ENCODE peak calls at places on chromosomes 16 and 17, in five cellular contexts. One of them, this sample, is unnamed.

GRCh38 chr17:64420143-64420670 is 28.7 kb upstream of the MILR1 start:
- DNase-seq in fibroblast of mammary gland: peak; percentile 90
- DNase-seq in mesendoderm: peak; percentile 76
- DNase-seq in body of pancreas: no peak
- DNase-seq in NB4: peak; percentile 79
- DNase-seq in this sample: peak; percentile 79

GRCh38 chr16:35868630-35869029 is 2409.2 kb downstream of the TP53TG3F start:
- DNase-seq in fibroblast of mammary gland: no peak
- DNase-seq in body of pancreas: no peak
- DNase-seq in mesendoderm: no peak
- DNase-seq in NB4: no peak
- DNase-seq in this sample: no peak

GRCh38 chr17:79941088-79942010 is 94.3 kb downstream of the TBC1D16 start:
- DNase-seq in mesendoderm: no peak
- DNase-seq in body of pancreas: no peak
- DNase-seq in NB4: no peak
- DNase-seq in fibroblast of mammary gland: no peak
- DNase-seq in this sample: no peak

GRCh38 chr16:1102921-1103648 is 7.0 kb upstream of the C1QTNF8 start:
- DNase-seq in mesendoderm: peak; percentile 43
- DNase-seq in body of pancreas: peak; percentile 74
- DNase-seq in fibroblast of mammary gland: peak; percentile 2
- DNase-seq in NB4: peak; percentile 48
- DNase-seq in this sample: peak; percentile 54

GRCh38 chr17:692116-692515 is 22.5 kb downstream of the VPS53 start:
- DNase-seq in mesendoderm: no peak
- DNase-seq in body of pancreas: no peak
- DNase-seq in NB4: no peak
- DNase-seq in fibroblast of mammary gland: peak; percentile 77
- DNase-seq in this sample: no peak

GRCh38 chr16:78689031-78689430 is 589.6 kb downstream of the WWOX start:
- DNase-seq in fibroblast of mammary gland: peak; percentile 95
- DNase-seq in body of pancreas: no peak
- DNase-seq in NB4: no peak
- DNase-seq in mesendoderm: no peak
- DNase-seq in this sample: no peak

GRCh38 chr16:10153993-10154788 is 28.0 kb downstream of the GRIN2A start:
- DNase-seq in body of pancreas: no peak
- DNase-seq in fibroblast of mammary gland: no peak
- DNase-seq in mesendoderm: no peak
- DNase-seq in NB4: no peak
- DNase-seq in this sample: no peak

GRCh38 chr17:50426814-50427787 is 1.1 kb downstream of the ACSF2 start:
- DNase-seq in NB4: peak; percentile 56
- DNase-seq in fibroblast of mammary gland: peak; percentile 14
- DNase-seq in mesendoderm: peak; percentile 65
- DNase-seq in body of pancreas: no peak
- DNase-seq in this sample: peak; percentile 55

GRCh38 chr17:79626156-79626890 is 15.5 kb upstream of the RBFOX3 start:
- DNase-seq in NB4: no peak
- DNase-seq in body of pancreas: peak; percentile 1
- DNase-seq in mesendoderm: no peak
- DNase-seq in fibroblast of mammary gland: no peak
- DNase-seq in this sample: no peak

GRCh38 chr17:73657473-73658116 is 13.3 kb upstream of the SDK2 start:
- DNase-seq in mesendoderm: peak; percentile 84
- DNase-seq in NB4: peak; percentile 40
- DNase-seq in fibroblast of mammary gland: peak; percentile 54
- DNase-seq in body of pancreas: peak; percentile 58
- DNase-seq in this sample: no peak

GRCh38 chr17:2337811-2338657 is 733 bp downstream of the SGSM2 start:
- DNase-seq in fibroblast of mammary gland: peak; percentile 26
- DNase-seq in mesendoderm: peak; percentile 62
- DNase-seq in NB4: peak; percentile 68
- DNase-seq in body of pancreas: peak; percentile 65
- DNase-seq in this sample: peak; percentile 54

GRCh38 chr17:45341389-45342158 is 24.8 kb upstream of the MAP3K14 start:
- DNase-seq in body of pancreas: no peak
- DNase-seq in fibroblast of mammary gland: peak; percentile 99
- DNase-seq in NB4: peak; percentile 33
- DNase-seq in mesendoderm: peak; percentile 97
- DNase-seq in this sample: no peak

DNA sequence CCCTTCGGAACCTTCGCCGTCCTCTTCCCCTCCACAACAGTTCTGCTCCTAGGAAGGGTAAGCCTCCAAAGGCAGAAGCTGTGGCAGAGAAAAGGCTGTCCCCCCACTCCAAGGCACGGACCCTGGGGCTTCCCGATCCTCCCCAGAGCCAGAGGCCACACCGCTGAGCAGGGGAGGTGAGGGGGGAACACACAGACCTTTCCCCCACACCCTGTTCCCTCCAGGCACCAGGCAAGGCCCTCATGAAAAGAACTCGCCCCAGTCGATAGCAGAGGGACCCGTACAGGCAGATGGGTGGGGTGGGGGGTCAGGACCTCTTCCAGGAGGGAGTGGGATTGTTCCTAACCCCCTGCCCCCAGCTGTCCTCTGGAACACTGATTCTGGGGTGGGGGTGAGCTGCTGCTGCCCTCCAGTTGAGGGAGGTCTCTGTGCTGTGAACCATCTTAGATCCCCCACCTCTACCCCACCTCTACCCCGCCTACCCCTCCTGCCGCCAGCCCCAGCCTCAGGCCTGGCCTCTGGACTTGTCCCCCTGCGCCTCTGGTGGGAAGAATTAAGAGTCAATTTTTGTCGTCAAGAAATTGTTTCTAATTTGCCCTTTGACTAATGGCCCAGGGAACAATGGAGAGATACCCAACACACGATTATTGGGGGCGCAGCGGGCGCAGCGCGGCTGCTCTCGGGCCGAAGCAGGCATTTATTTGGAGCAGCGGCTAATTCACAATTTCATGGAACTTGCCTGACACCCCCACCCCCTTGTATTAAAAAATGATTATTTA is 4.6 kb upstream of the BAHCC1 start:
- DNase-seq in fibroblast of mammary gland: no peak
- DNase-seq in NB4: no peak
- DNase-seq in mesendoderm: peak; percentile 47
- DNase-seq in body of pancreas: no peak
- DNase-seq in this sample: no peak
- H3K4me3 ChIP-seq in fibroblast of mammary gland: no peak overlapping the region
- H3K4me3 ChIP-seq in NB4: no peak overlapping the region
- H3K4me3 ChIP-seq in mesendoderm: no peak overlapping the region
- H3K4me3 ChIP-seq in body of pancreas: no peak overlapping the region
- H3K4me3 ChIP-seq in this sample: no peak overlapping the region

GRCh38 chr16:49640606-49641005 is 215.3 kb downstream of the ZNF423 start:
- DNase-seq in NB4: no peak
- DNase-seq in fibroblast of mammary gland: no peak
- DNase-seq in body of pancreas: no peak
- DNase-seq in mesendoderm: no peak
- DNase-seq in this sample: no peak

GRCh38 chr16:49637933-49638695 is 217.8 kb downstream of the ZNF423 start:
- DNase-seq in fibroblast of mammary gland: no peak
- DNase-seq in NB4: no peak
- DNase-seq in body of pancreas: no peak
- DNase-seq in mesendoderm: no peak
- DNase-seq in this sample: no peak

GRCh38 chr16:49639739-49640388 is 216.0 kb downstream of the ZNF423 start:
- DNase-seq in mesendoderm: peak; percentile 37
- DNase-seq in body of pancreas: no peak
- DNase-seq in NB4: no peak
- DNase-seq in fibroblast of mammary gland: peak; percentile 62
- DNase-seq in this sample: no peak

GRCh38 chr16:49637511-49637910 is 218.4 kb downstream of the ZNF423 start:
- DNase-seq in body of pancreas: no peak
- DNase-seq in mesendoderm: no peak
- DNase-seq in NB4: no peak
- DNase-seq in fibroblast of mammary gland: no peak
- DNase-seq in this sample: no peak

DNA sequence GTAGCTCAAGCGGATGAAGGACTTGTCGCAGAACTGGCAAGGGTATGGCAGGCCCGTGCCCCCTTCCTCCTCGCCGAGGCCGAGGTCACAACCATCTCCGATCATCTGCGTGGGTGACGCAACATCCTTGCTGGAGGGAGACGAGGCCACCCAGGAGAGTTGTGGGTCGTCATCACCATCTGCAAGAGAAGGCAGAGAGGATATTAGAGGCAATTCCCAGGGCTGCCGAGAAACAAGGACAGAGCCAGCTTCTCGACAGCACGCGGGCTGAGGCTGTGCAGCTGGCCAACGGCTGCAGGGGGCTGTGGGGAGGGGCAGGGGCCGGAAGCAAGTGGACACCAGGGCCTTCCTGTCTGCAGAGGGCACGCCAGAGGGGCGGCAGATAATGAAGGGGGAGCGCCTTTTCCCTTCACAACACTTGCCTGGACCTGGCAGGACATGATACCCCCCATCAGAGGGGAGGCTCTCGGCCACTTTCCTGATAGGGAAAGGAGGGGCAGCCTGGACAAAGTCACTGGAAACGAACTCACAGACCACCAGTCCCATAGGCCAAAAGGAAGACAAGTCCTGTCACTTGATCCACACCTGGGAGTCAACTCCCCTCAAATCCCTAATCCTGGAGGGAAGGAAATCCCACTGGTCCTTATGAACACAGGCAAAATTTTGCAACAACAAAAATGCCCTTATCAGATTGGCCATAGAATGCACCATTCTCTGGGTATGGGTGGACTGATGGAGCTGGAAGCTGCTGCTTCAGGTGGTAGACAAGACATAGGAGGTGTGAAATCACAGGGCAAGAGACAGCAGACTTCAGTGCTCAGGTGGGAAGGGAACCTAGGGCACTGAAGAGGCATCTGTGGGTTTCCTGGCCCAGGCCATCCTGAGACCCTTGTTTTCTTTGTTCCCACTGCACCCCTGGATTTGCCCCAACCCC is 216.9 kb downstream of the ZNF423 start:
- DNase-seq in fibroblast of mammary gland: no peak
- DNase-seq in body of pancreas: no peak
- DNase-seq in mesendoderm: no peak
- DNase-seq in NB4: peak; percentile 58
- DNase-seq in this sample: no peak
- H3K4me3 ChIP-seq in fibroblast of mammary gland: no peak overlapping the region
- H3K4me3 ChIP-seq in body of pancreas: no peak overlapping the region
- H3K4me3 ChIP-seq in mesendoderm: no peak overlapping the region
- H3K4me3 ChIP-seq in NB4: no peak overlapping the region
- H3K4me3 ChIP-seq in this sample: no peak overlapping the region

DNA sequence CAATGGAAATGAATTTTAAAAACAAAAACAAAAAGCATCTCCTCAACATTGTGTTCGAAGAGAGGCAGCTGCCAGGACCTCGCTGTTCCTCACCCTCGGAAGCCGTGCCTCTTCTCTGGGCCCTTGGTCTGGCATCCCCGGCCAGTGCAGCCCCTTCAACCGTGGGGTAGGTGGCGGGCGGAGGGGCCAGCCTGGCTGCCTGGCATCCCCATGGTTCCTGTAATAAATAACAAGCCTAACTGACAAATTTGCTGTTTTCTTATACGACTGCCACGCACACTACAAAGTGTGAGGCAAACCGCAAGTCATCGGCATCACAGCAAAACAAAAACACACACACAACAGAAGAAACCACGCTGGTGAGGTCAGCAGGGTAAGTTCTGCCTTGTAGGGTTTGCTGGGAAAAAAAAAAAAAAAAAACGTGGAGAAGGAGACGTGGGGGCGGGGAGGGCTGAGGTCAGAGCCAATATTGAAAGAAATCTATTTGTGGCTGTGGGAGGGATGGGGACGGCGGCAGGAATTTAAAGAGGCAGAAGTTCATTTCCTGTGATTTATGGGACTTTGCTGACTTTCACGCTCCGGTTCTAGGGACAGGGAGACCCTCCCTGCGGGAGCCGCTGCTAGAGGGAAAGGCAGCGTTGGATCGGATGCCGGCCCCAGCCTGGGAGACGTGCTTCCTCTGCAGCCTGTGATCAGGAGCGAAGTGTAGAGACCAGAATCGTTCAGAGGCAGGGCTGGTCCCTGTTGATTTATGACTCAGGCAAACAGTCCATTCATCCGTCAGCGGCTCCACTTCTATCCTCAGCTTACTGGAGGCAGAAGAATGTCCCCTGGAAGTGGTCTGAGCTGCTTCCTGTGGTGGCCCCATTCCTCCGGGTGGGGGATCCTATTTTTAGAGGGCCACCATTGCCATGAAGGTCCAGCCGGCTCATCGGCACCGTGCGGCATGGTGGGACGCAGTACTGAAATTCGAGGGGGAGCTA is 162.8 kb downstream of the FOXL1 start:
- DNase-seq in fibroblast of mammary gland: peak; percentile 94
- DNase-seq in NB4: peak; percentile 28
- DNase-seq in mesendoderm: peak; percentile 86
- DNase-seq in body of pancreas: no peak
- DNase-seq in this sample: no peak
- H3K4me3 ChIP-seq in fibroblast of mammary gland: peak overlapping the region; percentile 47
- H3K4me3 ChIP-seq in NB4: no peak overlapping the region
- H3K4me3 ChIP-seq in mesendoderm: no peak overlapping the region
- H3K4me3 ChIP-seq in body of pancreas: no peak overlapping the region
- H3K4me3 ChIP-seq in this sample: no peak overlapping the region

GRCh38 chr17:7580631-7581554 is 1.5 kb downstream of the CD68 start:
- DNase-seq in mesendoderm: no peak
- DNase-seq in NB4: no peak
- DNase-seq in body of pancreas: no peak
- DNase-seq in fibroblast of mammary gland: no peak
- DNase-seq in this sample: peak; percentile 11

GRCh38 chr17:7577327-7578199 is 1.9 kb upstream of the CD68 start:
- DNase-seq in fibroblast of mammary gland: no peak
- DNase-seq in mesendoderm: no peak
- DNase-seq in NB4: no peak
- DNase-seq in body of pancreas: no peak
- DNase-seq in this sample: no peak

GRCh38 chr17:7582401-7583252 is 1.0 kb upstream of the MPDU1 start:
- DNase-seq in fibroblast of mammary gland: no peak
- DNase-seq in body of pancreas: peak; percentile 36
- DNase-seq in NB4: no peak
- DNase-seq in mesendoderm: no peak
- DNase-seq in this sample: no peak

GRCh38 chr17:7579001-7579838 is at the start of gene CD68:
- DNase-seq in NB4: peak; percentile 94
- DNase-seq in fibroblast of mammary gland: peak; percentile 98
- DNase-seq in mesendoderm: peak; percentile 93
- DNase-seq in body of pancreas: peak; percentile 53
- DNase-seq in this sample: peak; percentile 90

DNA sequence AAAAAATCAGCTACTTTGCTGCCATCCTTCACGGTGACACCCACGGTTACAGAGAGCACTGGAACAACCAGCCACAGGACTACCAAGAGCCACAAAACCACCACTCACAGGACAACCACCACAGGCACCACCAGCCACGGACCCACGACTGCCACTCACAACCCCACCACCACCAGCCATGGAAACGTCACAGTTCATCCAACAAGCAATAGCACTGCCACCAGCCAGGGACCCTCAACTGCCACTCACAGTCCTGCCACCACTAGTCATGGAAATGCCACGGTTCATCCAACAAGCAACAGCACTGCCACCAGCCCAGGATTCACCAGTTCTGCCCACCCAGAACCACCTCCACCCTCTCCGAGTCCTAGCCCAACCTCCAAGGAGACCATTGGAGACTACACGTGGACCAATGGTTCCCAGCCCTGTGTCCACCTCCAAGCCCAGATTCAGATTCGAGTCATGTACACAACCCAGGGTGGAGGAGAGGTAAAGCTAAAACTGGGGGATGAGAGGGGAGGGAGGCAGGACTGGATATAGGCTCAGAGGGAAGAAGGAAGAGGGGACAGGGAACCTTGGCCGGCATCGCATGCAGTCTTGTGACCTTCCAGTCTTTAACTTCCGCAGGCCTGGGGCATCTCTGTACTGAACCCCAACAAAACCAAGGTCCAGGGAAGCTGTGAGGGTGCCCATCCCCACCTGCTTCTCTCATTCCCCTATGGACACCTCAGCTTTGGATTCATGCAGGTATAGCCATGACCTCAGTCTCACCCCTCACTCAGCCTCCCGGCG is 597 bp downstream of the CD68 start:
- DNase-seq in mesendoderm: no peak
- DNase-seq in fibroblast of mammary gland: no peak
- DNase-seq in NB4: no peak
- DNase-seq in body of pancreas: no peak
- DNase-seq in this sample: no peak
- H3K4me3 ChIP-seq in mesendoderm: no peak overlapping the region
- H3K4me3 ChIP-seq in fibroblast of mammary gland: peak overlapping the region; percentile 25
- H3K4me3 ChIP-seq in NB4: peak overlapping the region; percentile 46
- H3K4me3 ChIP-seq in body of pancreas: no peak overlapping the region
- H3K4me3 ChIP-seq in this sample: no peak overlapping the region